ENCODE peak calls at places on chromosome 2, in seven cellular contexts. One of them, this sample, is unnamed.

GRCh38 chr2:19738707-19739106 is 163.1 kb downstream of the TTC32 start:
- DNase-seq in Peyer's patch: no peak
- DNase-seq in heart right ventricle: peak; percentile 50
- DNase-seq in right lobe of liver: no peak
- DNase-seq in astrocyte of the cerebellum: no peak
- DNase-seq in aorta: peak; percentile 89
- DNase-seq in thoracic aorta: no peak
- DNase-seq in this sample: peak; percentile 62

GRCh38 chr2:155273314-155273713 is 574.8 kb downstream of the KCNJ3 start:
- DNase-seq in aorta: no peak
- DNase-seq in thoracic aorta: no peak
- DNase-seq in heart right ventricle: no peak
- DNase-seq in astrocyte of the cerebellum: no peak
- DNase-seq in right lobe of liver: no peak
- DNase-seq in Peyer's patch: no peak
- DNase-seq in this sample: no peak

GRCh38 chr2:47119001-47119400 is 36.1 kb downstream of the STPG4 start:
- DNase-seq in astrocyte of the cerebellum: peak; percentile 49
- DNase-seq in aorta: no peak
- DNase-seq in heart right ventricle: no peak
- DNase-seq in right lobe of liver: no peak
- DNase-seq in thoracic aorta: no peak
- DNase-seq in Peyer's patch: no peak
- DNase-seq in this sample: peak; percentile 69

GRCh38 chr2:134385195-134385594 is 131.3 kb downstream of the MGAT5 start:
- DNase-seq in thoracic aorta: no peak
- DNase-seq in aorta: no peak
- DNase-seq in heart right ventricle: no peak
- DNase-seq in astrocyte of the cerebellum: no peak
- DNase-seq in right lobe of liver: no peak
- DNase-seq in Peyer's patch: no peak
- DNase-seq in this sample: no peak

GRCh38 chr2:235534608-235535422 is 41.0 kb downstream of the AGAP1 start:
- DNase-seq in thoracic aorta: no peak
- DNase-seq in astrocyte of the cerebellum: no peak
- DNase-seq in Peyer's patch: no peak
- DNase-seq in heart right ventricle: no peak
- DNase-seq in aorta: no peak
- DNase-seq in right lobe of liver: no peak
- DNase-seq in this sample: no peak

GRCh38 chr2:20796374-20796791 is 26.5 kb downstream of the LDAH start:
- DNase-seq in astrocyte of the cerebellum: no peak
- DNase-seq in thoracic aorta: no peak
- DNase-seq in aorta: no peak
- DNase-seq in heart right ventricle: no peak
- DNase-seq in Peyer's patch: no peak
- DNase-seq in right lobe of liver: peak; percentile 54
- DNase-seq in this sample: peak; percentile 49

GRCh38 chr2:11998218-11998617 is 251.8 kb downstream of the LPIN1 start:
- DNase-seq in Peyer's patch: no peak
- DNase-seq in right lobe of liver: no peak
- DNase-seq in astrocyte of the cerebellum: no peak
- DNase-seq in thoracic aorta: no peak
- DNase-seq in aorta: no peak
- DNase-seq in heart right ventricle: no peak
- DNase-seq in this sample: no peak

GRCh38 chr2:98909381-98910211 is 26.4 kb downstream of the CRACDL start:
- DNase-seq in aorta: no peak
- DNase-seq in thoracic aorta: no peak
- DNase-seq in right lobe of liver: no peak
- DNase-seq in Peyer's patch: no peak
- DNase-seq in astrocyte of the cerebellum: peak; percentile 24
- DNase-seq in heart right ventricle: no peak
- DNase-seq in this sample: peak; percentile 73

GRCh38 chr2:195820867-195821565 is 164.0 kb downstream of the SLC39A10 start:
- DNase-seq in aorta: no peak
- DNase-seq in Peyer's patch: no peak
- DNase-seq in heart right ventricle: no peak
- DNase-seq in astrocyte of the cerebellum: no peak
- DNase-seq in thoracic aorta: no peak
- DNase-seq in right lobe of liver: no peak
- DNase-seq in this sample: no peak

GRCh38 chr2:140586379-140586778 is 1544.4 kb downstream of the LRP1B start:
- DNase-seq in thoracic aorta: no peak
- DNase-seq in right lobe of liver: no peak
- DNase-seq in astrocyte of the cerebellum: no peak
- DNase-seq in Peyer's patch: no peak
- DNase-seq in heart right ventricle: no peak
- DNase-seq in aorta: no peak
- DNase-seq in this sample: no peak

GRCh38 chr2:159891917-159892691 is 94.1 kb upstream of the CD302 start:
- DNase-seq in right lobe of liver: no peak
- DNase-seq in Peyer's patch: no peak
- DNase-seq in aorta: no peak
- DNase-seq in astrocyte of the cerebellum: peak; percentile 15
- DNase-seq in heart right ventricle: no peak
- DNase-seq in thoracic aorta: no peak
- DNase-seq in this sample: peak; percentile 18

GRCh38 chr2:218378053-218378452 is 4.0 kb upstream of the SLC11A1 start:
- DNase-seq in right lobe of liver: no peak
- DNase-seq in thoracic aorta: no peak
- DNase-seq in astrocyte of the cerebellum: no peak
- DNase-seq in heart right ventricle: no peak
- DNase-seq in Peyer's patch: no peak
- DNase-seq in aorta: no peak
- DNase-seq in this sample: no peak

GRCh38 chr2:39547811-39548719 is 111.0 kb upstream of the MAP4K3 start:
- DNase-seq in astrocyte of the cerebellum: no peak
- DNase-seq in Peyer's patch: no peak
- DNase-seq in thoracic aorta: no peak
- DNase-seq in right lobe of liver: no peak
- DNase-seq in aorta: no peak
- DNase-seq in heart right ventricle: no peak
- DNase-seq in this sample: no peak

GRCh38 chr2:157932480-157933205 is 56.5 kb upstream of the ACVR1 start:
- DNase-seq in Peyer's patch: no peak
- DNase-seq in aorta: no peak
- DNase-seq in thoracic aorta: no peak
- DNase-seq in astrocyte of the cerebellum: no peak
- DNase-seq in heart right ventricle: no peak
- DNase-seq in right lobe of liver: no peak
- DNase-seq in this sample: no peak

GRCh38 chr2:207813221-207813916 is 43.7 kb upstream of the FZD5 start:
- DNase-seq in right lobe of liver: no peak
- DNase-seq in thoracic aorta: no peak
- DNase-seq in aorta: no peak
- DNase-seq in astrocyte of the cerebellum: no peak
- DNase-seq in heart right ventricle: no peak
- DNase-seq in Peyer's patch: no peak
- DNase-seq in this sample: no peak

GRCh38 chr2:55163258-55163657 is 68.8 kb downstream of the CLHC1 start:
- DNase-seq in aorta: no peak
- DNase-seq in right lobe of liver: no peak
- DNase-seq in heart right ventricle: no peak
- DNase-seq in astrocyte of the cerebellum: no peak
- DNase-seq in Peyer's patch: no peak
- DNase-seq in thoracic aorta: no peak
- DNase-seq in this sample: peak; percentile 58

GRCh38 chr2:53268626-53269025 is 499.0 kb upstream of the CHAC2 start:
- DNase-seq in thoracic aorta: no peak
- DNase-seq in astrocyte of the cerebellum: no peak
- DNase-seq in Peyer's patch: no peak
- DNase-seq in heart right ventricle: no peak
- DNase-seq in aorta: no peak
- DNase-seq in right lobe of liver: no peak
- DNase-seq in this sample: no peak
- H3K4me3 ChIP-seq in thoracic aorta: no peak overlapping the region
- H3K4me3 ChIP-seq in astrocyte of the cerebellum: no peak overlapping the region
- H3K4me3 ChIP-seq in Peyer's patch: no peak overlapping the region
- H3K4me3 ChIP-seq in heart right ventricle: no peak overlapping the region
- H3K4me3 ChIP-seq in aorta: no peak overlapping the region
- H3K4me3 ChIP-seq in right lobe of liver: no peak overlapping the region
- H3K4me3 ChIP-seq in this sample: no peak overlapping the region

DNA sequence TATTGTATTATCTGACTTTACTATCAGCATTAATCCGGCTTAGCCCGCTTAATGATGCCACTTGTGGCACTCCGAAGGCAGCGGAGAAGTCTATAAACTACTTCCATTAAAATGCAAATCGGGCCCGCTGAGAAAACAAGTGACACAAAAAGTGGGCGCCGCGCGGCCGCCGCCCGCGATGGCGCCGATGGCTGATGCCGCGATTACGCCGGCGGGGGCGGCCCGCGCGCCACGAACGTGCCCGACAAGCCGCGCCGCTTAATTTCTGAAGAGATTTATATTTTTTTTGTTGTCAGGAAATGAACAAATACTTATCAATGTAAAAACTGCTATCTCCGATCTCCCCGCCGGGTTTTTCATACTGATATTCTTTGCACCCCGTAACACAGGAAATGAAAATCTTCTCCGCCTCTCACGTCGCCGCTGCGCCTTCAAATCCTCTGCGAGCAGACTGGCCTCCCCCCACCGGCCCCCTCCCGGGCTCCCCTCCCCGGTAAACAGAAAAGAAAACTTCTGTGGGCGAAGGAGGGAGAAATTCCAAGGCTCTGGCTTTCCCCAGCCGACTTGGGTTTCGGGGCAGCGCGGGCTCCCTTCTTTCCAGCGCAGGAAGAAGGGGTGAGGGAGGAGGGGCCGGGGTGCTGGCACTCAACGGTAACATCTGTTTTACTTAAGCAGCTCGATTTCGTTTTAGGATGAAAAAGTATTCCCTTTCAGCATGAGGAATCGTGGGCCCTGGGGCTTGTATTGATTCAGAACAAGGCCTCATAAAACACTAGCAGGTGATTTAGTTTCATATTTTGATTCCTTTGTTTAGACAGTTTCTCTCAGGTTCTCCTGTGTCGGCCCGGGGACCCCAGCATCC is 222.0 kb downstream of the INSIG2 start:
- DNase-seq in aorta: no peak
- DNase-seq in Peyer's patch: no peak
- DNase-seq in heart right ventricle: peak; percentile 13
- DNase-seq in thoracic aorta: no peak
- DNase-seq in right lobe of liver: no peak
- DNase-seq in astrocyte of the cerebellum: no peak
- DNase-seq in this sample: no peak
- H3K4me3 ChIP-seq in aorta: peak overlapping the region; percentile 70
- H3K4me3 ChIP-seq in Peyer's patch: peak overlapping the region; percentile 36
- H3K4me3 ChIP-seq in heart right ventricle: peak overlapping the region; percentile 44
- H3K4me3 ChIP-seq in thoracic aorta: peak overlapping the region; percentile 78
- H3K4me3 ChIP-seq in right lobe of liver: peak overlapping the region; percentile 52
- H3K4me3 ChIP-seq in astrocyte of the cerebellum: peak overlapping the region; percentile 45
- H3K4me3 ChIP-seq in this sample: peak overlapping the region; percentile 51

GRCh38 chr2:10286216-10287037 is 16.3 kb upstream of the HPCAL1 start:
- DNase-seq in astrocyte of the cerebellum: no peak
- DNase-seq in heart right ventricle: peak; percentile 56
- DNase-seq in right lobe of liver: peak; percentile 88
- DNase-seq in Peyer's patch: no peak
- DNase-seq in thoracic aorta: no peak
- DNase-seq in aorta: peak; percentile 72
- DNase-seq in this sample: no peak
- H3K4me3 ChIP-seq in astrocyte of the cerebellum: no peak overlapping the region
- H3K4me3 ChIP-seq in heart right ventricle: no peak overlapping the region
- H3K4me3 ChIP-seq in right lobe of liver: no peak overlapping the region
- H3K4me3 ChIP-seq in Peyer's patch: no peak overlapping the region
- H3K4me3 ChIP-seq in thoracic aorta: no peak overlapping the region
- H3K4me3 ChIP-seq in aorta: no peak overlapping the region
- H3K4me3 ChIP-seq in this sample: no peak overlapping the region

DNA sequence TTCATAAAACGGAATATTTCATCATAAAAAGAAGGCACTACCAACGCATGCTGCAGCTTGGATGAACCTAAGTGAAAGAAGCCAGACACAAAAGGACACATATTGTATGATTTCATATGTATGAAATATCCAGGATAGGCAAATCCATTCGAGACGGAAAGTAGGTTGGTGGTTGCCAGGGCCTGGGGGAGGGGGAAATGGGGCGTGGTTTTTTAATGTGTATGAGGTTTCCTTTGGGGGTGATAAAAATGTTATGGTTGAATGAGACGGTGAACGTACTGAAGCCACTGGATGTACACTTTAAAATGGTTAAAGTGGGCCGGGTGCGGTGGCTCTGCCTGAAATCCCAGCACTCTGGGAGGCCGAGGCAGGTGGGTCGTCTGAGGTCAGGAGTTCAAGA is 20.0 kb upstream of the SPATA3 start:
- DNase-seq in aorta: no peak
- DNase-seq in thoracic aorta: no peak
- DNase-seq in right lobe of liver: peak; percentile 21
- DNase-seq in astrocyte of the cerebellum: no peak
- DNase-seq in Peyer's patch: no peak
- DNase-seq in heart right ventricle: no peak
- DNase-seq in this sample: no peak
- H3K4me3 ChIP-seq in aorta: no peak overlapping the region
- H3K4me3 ChIP-seq in thoracic aorta: no peak overlapping the region
- H3K4me3 ChIP-seq in right lobe of liver: no peak overlapping the region
- H3K4me3 ChIP-seq in astrocyte of the cerebellum: no peak overlapping the region
- H3K4me3 ChIP-seq in Peyer's patch: no peak overlapping the region
- H3K4me3 ChIP-seq in heart right ventricle: no peak overlapping the region
- H3K4me3 ChIP-seq in this sample: no peak overlapping the region

GRCh38 chr2:201114350-201114749 is 1.6 kb upstream of the CFLAR start:
- DNase-seq in right lobe of liver: peak; percentile 33
- DNase-seq in heart right ventricle: no peak
- DNase-seq in astrocyte of the cerebellum: no peak
- DNase-seq in aorta: no peak
- DNase-seq in thoracic aorta: no peak
- DNase-seq in Peyer's patch: no peak
- DNase-seq in this sample: no peak

GRCh38 chr2:201118121-201118956 is 2.4 kb downstream of the CFLAR start:
- DNase-seq in astrocyte of the cerebellum: peak; percentile 52
- DNase-seq in aorta: peak; percentile 93
- DNase-seq in right lobe of liver: peak; percentile 89
- DNase-seq in Peyer's patch: peak; percentile 96
- DNase-seq in heart right ventricle: peak; percentile 86
- DNase-seq in thoracic aorta: peak; percentile 71
- DNase-seq in this sample: peak; percentile 49

GRCh38 chr2:201116115-201116958 is at the start of gene CFLAR:
- DNase-seq in heart right ventricle: peak; percentile 77
- DNase-seq in Peyer's patch: peak; percentile 81
- DNase-seq in aorta: peak; percentile 90
- DNase-seq in right lobe of liver: peak; percentile 91
- DNase-seq in thoracic aorta: peak; percentile 46
- DNase-seq in astrocyte of the cerebellum: peak; percentile 15
- DNase-seq in this sample: peak; percentile 31

GRCh38 chr2:201116959-201117734 is 1.2 kb downstream of the CFLAR start:
- DNase-seq in astrocyte of the cerebellum: peak; percentile 72
- DNase-seq in Peyer's patch: peak; percentile 54
- DNase-seq in heart right ventricle: no peak
- DNase-seq in aorta: peak; percentile 86
- DNase-seq in right lobe of liver: peak; percentile 80
- DNase-seq in thoracic aorta: no peak
- DNase-seq in this sample: peak; percentile 68

GRCh38 chr2:201114846-201115245 is 1.1 kb upstream of the CFLAR start:
- DNase-seq in right lobe of liver: peak; percentile 30
- DNase-seq in thoracic aorta: no peak
- DNase-seq in aorta: no peak
- DNase-seq in astrocyte of the cerebellum: peak; percentile 23
- DNase-seq in Peyer's patch: no peak
- DNase-seq in heart right ventricle: no peak
- DNase-seq in this sample: no peak
- H3K4me3 ChIP-seq in right lobe of liver: no peak overlapping the region
- H3K4me3 ChIP-seq in thoracic aorta: no peak overlapping the region
- H3K4me3 ChIP-seq in aorta: no peak overlapping the region
- H3K4me3 ChIP-seq in astrocyte of the cerebellum: no peak overlapping the region
- H3K4me3 ChIP-seq in Peyer's patch: no peak overlapping the region
- H3K4me3 ChIP-seq in heart right ventricle: peak overlapping the region; percentile 93
- H3K4me3 ChIP-seq in this sample: no peak overlapping the region